ENCODE peak calls at places on chromosome 17, in eight cellular contexts. Y, D, C, W, G, X, S and J are unnamed samples.

GRCh38 chr17:51371732-51372151 is 111.4 kb downstream of the UTP18 start:
- DNase-seq in G (no peak), S (no peak), X (peak; percentile 39), Y (no peak), D (peak; percentile 67), W (no peak), C (peak; percentile 71), J (no peak)

GRCh38 chr17:76612977-76613851 is 27.6 kb upstream of the ST6GALNAC2 start:
- DNase-seq in D (no peak), Y (no peak), S (no peak), W (no peak), G (no peak), X (no peak), C (no peak), J (no peak)

GRCh38 chr17:45282683-45283644 is 21.1 kb upstream of the SPATA32 start:
- DNase-seq in W (no peak), Y (no peak), X (no peak), S (no peak), D (no peak), G (no peak), C (peak; percentile 51), J (no peak)

GRCh38 chr17:63544467-63545301 is 5.6 kb upstream of the DCAF7 start:
- DNase-seq in D (no peak), W (no peak), G (no peak), S (no peak), C (no peak), X (no peak), Y (no peak), J (no peak)

GRCh38 chr17:44925731-44926697 is 10.7 kb upstream of the GFAP start:
- DNase-seq in S (no peak), Y (no peak), W (no peak), G (no peak), C (no peak), D (no peak), X (no peak), J (no peak)

GRCh38 chr17:42053701-42054100 is 3.3 kb upstream of the C17orf113 start:
- DNase-seq in W (no peak), C (no peak), S (no peak), D (no peak), G (no peak), Y (no peak), X (no peak), J (no peak)

GRCh38 chr17:17693955-17694228 is 12.6 kb downstream of the RAI1 start:
- DNase-seq in C (no peak), W (no peak), Y (no peak), D (no peak), S (peak; percentile 42), X (no peak), G (no peak), J (no peak)

GRCh38 chr17:62703269-62703775 is 75.9 kb downstream of the MRC2 start:
- DNase-seq in X (peak; percentile 81), W (no peak), S (no peak), Y (peak; percentile 48), G (no peak), D (no peak), C (peak; percentile 35), J (peak; percentile 73)

GRCh38 chr17:31916496-31917064 is 15.1 kb upstream of the UTP6 start:
- DNase-seq in G (no peak), Y (no peak), S (no peak), X (no peak), C (no peak), D (no peak), W (no peak), J (no peak)

GRCh38 chr17:58741121-58741625 is 14.5 kb upstream of the PPM1E start:
- DNase-seq in C (peak; percentile 58), G (no peak), X (peak; percentile 71), S (no peak), Y (no peak), W (no peak), D (no peak), J (no peak)

GRCh38 chr17:12140685-12141084 is 120.0 kb downstream of the MAP2K4 start:
- DNase-seq in G (no peak), W (no peak), S (no peak), Y (no peak), D (no peak), X (no peak), C (no peak), J (no peak)

GRCh38 chr17:83132251-83133081 is 53.1 kb downstream of the METRNL start:
- DNase-seq in G (peak; percentile 40), C (no peak), S (no peak), Y (no peak), X (no peak), D (no peak), W (no peak), J (no peak)

GRCh38 chr17:35170968-35171771 is 23.0 kb downstream of the SLC35G3 start:
- DNase-seq in Y (no peak), X (no peak), W (no peak), G (no peak), C (peak; percentile 56), D (no peak), S (no peak), J (no peak)

GRCh38 chr17:81601525-81602120 is 35.3 kb downstream of the NPLOC4 start:
- DNase-seq in Y (peak; percentile 24), X (peak; percentile 51), S (peak; percentile 62), G (peak; percentile 78), D (peak; percentile 46), W (peak; percentile 7), C (peak; percentile 85), J (peak; percentile 29)

GRCh38 chr17:1695365-1695764 is 10.7 kb upstream of the PRPF8 start:
- DNase-seq in G (no peak), W (no peak), C (no peak), Y (no peak), S (no peak), D (no peak), X (no peak), J (no peak)

GRCh38 chr17:75771334-75772281 is 6.6 kb upstream of the GALK1 start:
- DNase-seq in Y (no peak), W (no peak), D (no peak), X (no peak), C (peak; percentile 46), S (no peak), G (peak; percentile 75), J (no peak)

GRCh38 chr17:79979841-79980215 is 55.8 kb downstream of the TBC1D16 start:
- DNase-seq in G (peak; percentile 35), Y (no peak), S (no peak), W (no peak), X (no peak), D (no peak), C (no peak), J (no peak)

GRCh38 chr17:64615025-64615677 is 47.0 kb downstream of the SMURF2 start:
- DNase-seq in Y (no peak), D (no peak), S (no peak), X (no peak), W (no peak), C (peak; percentile 66), G (no peak), J (no peak)

GRCh38 chr17:15213381-15214087 is 51.6 kb downstream of the PMP22 start:
- DNase-seq in C (peak; percentile 55), X (no peak), W (no peak), G (no peak), Y (no peak), D (no peak), S (no peak), J (no peak)

GRCh38 chr17:82121660-82122629 is 23.9 kb upstream of the FASN start:
- DNase-seq in G (no peak), Y (no peak), W (no peak), C (no peak), S (no peak), D (no peak), X (no peak), J (no peak)

GRCh38 chr17:18182978-18183333 is 672 bp upstream of the ALKBH5 start:
- DNase-seq in Y (peak; percentile 85), D (peak; percentile 75), X (peak; percentile 75), W (peak; percentile 81), S (peak; percentile 86), C (no peak), G (peak; percentile 89), J (peak; percentile 78)

GRCh38 chr17:79220201-79220714 is 145.6 kb downstream of the ENGASE start:
- DNase-seq in G (no peak), W (no peak), C (no peak), S (no peak), Y (no peak), D (no peak), X (no peak), J (no peak)

GRCh38 chr17:48528153-48528912 is 2.5 kb downstream of the HOXB1 start:
- DNase-seq in X (no peak), D (no peak), G (peak; percentile 22), W (no peak), C (no peak), S (no peak), Y (no peak), J (no peak)

GRCh38 chr17:57644311-57644710 is 100.8 kb downstream of the CCDC182 start:
- DNase-seq in Y (no peak), S (no peak), G (no peak), C (no peak), W (no peak), X (no peak), D (no peak), J (no peak)

GRCh38 chr17:37458805-37459204 is 30.9 kb upstream of the DUSP14 start:
- DNase-seq in C (peak; percentile 90), D (no peak), G (no peak), S (no peak), W (no peak), Y (no peak), X (no peak), J (no peak)

GRCh38 chr17:81500026-81500425 is 12.6 kb downstream of the ACTG1 start:
- DNase-seq in S (no peak), Y (no peak), C (peak; percentile 75), X (no peak), W (no peak), G (no peak), D (no peak), J (no peak)

GRCh38 chr17:43438626-43439529 is 40.1 kb downstream of the ARL4D start:
- DNase-seq in Y (no peak), S (no peak), X (no peak), W (no peak), C (no peak), G (no peak), D (no peak), J (no peak)

GRCh38 chr17:8311131-8311790 is 1.2 kb downstream of the ARHGEF15 start:
- DNase-seq in W (no peak), X (no peak), S (no peak), D (no peak), Y (no peak), G (no peak), C (no peak), J (no peak)

GRCh38 chr17:57916925-57917858 is 38.0 kb downstream of the CUEDC1 start:
- DNase-seq in C (no peak), W (peak; percentile 10), X (no peak), Y (no peak), S (peak; percentile 59), D (no peak), G (peak; percentile 70), J (no peak)

GRCh38 chr17:6488008-6488539 is 43.8 kb downstream of the PIMREG start:
- DNase-seq in G (no peak), S (no peak), C (peak; percentile 12), W (no peak), X (no peak), D (no peak), Y (no peak), J (no peak)

GRCh38 chr17:74037320-74037719 is 166.2 kb upstream of the RPL38 start:
- DNase-seq in G (no peak), D (no peak), S (no peak), W (no peak), C (no peak), Y (no peak), X (no peak), J (no peak)

GRCh38 chr17:35489944-35490343 is 41.4 kb upstream of the SLFN13 start:
- DNase-seq in G (no peak), W (no peak), D (no peak), X (no peak), Y (no peak), S (no peak), C (no peak), J (no peak)

GRCh38 chr17:74521701-74522201 is 9.5 kb downstream of the CD300LB start:
- DNase-seq in S (no peak), C (no peak), D (no peak), G (peak; percentile 47), W (no peak), Y (no peak), X (no peak), J (peak; percentile 25)

GRCh38 chr17:38535886-38536285 is 69.9 kb downstream of the SRCIN1 start:
- DNase-seq in D (no peak), X (no peak), W (no peak), C (no peak), G (no peak), S (no peak), Y (no peak), J (no peak)